ENCODE peak calls at places on chromosomes 6 and 20, in ten cellular contexts. X, Q, J, L, W, E, C, S, R and B are unnamed samples. For H3K9me3 and H3K27me3, the result is how much of the 10 kb centered on the place peaks cover.

GRCh38 chr6:16414205-16414604 is 175.8 kb downstream of the GMPR start:
- DNase-seq in X (no peak), Q (no peak), J (peak), L (no peak), W (no peak), E (no peak), C (no peak), S (no peak), R (no peak), B (no peak)

GRCh38 chr6:4374231-4374630 is 238.9 kb upstream of the ECI2 start:
- DNase-seq in X (no peak), Q (no peak), J (no peak), L (no peak), W (peak), E (no peak), C (no peak), S (no peak), R (peak), B (no peak)

GRCh38 chr20:41746635-41747034 is 128.5 kb upstream of the CHD6 start:
- DNase-seq in X (no peak), Q (no peak), J (no peak), L (no peak), W (no peak), E (no peak), C (no peak), S (no peak), R (no peak), B (no peak)

GRCh38 chr20:59933849-59934585 is 580 bp upstream of the SYCP2 start:
- DNase-seq in X (peak), Q (peak), J (peak), L (peak), W (peak), E (peak), C (peak), S (peak), R (no peak), B (peak)

GRCh38 chr6:6891074-6891754 is 216.5 kb upstream of the RREB1 start:
- DNase-seq in X (peak), Q (no peak), J (no peak), L (no peak), W (no peak), E (peak), C (no peak), S (no peak), R (no peak), B (no peak)

GRCh38 chr6:33292996-33293682 is 3.7 kb downstream of the PFDN6 start:
- DNase-seq in X (no peak), Q (no peak), J (no peak), L (no peak), W (no peak), E (no peak), C (no peak), S (no peak), R (no peak), B (no peak)

GRCh38 chr6:79894939-79895338 is 52.4 kb downstream of the ELOVL4 start:
- DNase-seq in X (no peak), Q (no peak), J (peak), L (no peak), W (no peak), E (no peak), C (no peak), S (no peak), R (no peak), B (no peak)

GRCh38 chr6:1062786-1063545 is 248.9 kb upstream of the FOXQ1 start:
- DNase-seq in X (no peak), Q (no peak), J (no peak), L (no peak), W (peak), E (no peak), C (no peak), S (no peak), R (no peak), B (no peak)

GRCh38 chr6:46606318-46606717 is 46.3 kb downstream of the CYP39A1 start:
- DNase-seq in X (no peak), Q (no peak), J (no peak), L (no peak), W (no peak), E (no peak), C (no peak), S (no peak), R (no peak), B (no peak)

GRCh38 chr6:31402324-31403282 is 792 bp upstream of the MICA start:
- DNase-seq in X (no peak), Q (no peak), J (peak), L (no peak), W (no peak), E (peak), C (peak), S (no peak), R (no peak), B (peak)

GRCh38 chr20:34268851-34269668 is 27.8 kb downstream of the ASIP start:
- DNase-seq in X (peak), Q (peak), J (peak), L (no peak), W (peak), E (peak), C (no peak), S (no peak), R (no peak), B (peak)

GRCh38 chr6:151747890-151748289 is 59.6 kb upstream of the ESR1 start:
- DNase-seq in X (no peak), Q (no peak), J (no peak), L (no peak), W (no peak), E (no peak), C (no peak), S (no peak), R (no peak), B (no peak)

GRCh38 chr6:85252552-85252951 is 197.3 kb upstream of the NT5E start:
- DNase-seq in X (no peak), Q (no peak), J (no peak), L (no peak), W (no peak), E (no peak), C (no peak), S (no peak), R (no peak), B (no peak)

GRCh38 chr6:147448212-147448611 is 60.3 kb upstream of the SAMD5 start:
- DNase-seq in X (no peak), Q (no peak), J (no peak), L (no peak), W (peak), E (peak), C (peak), S (no peak), R (no peak), B (no peak)

GRCh38 chr20:57627972-57628650 is 7.9 kb upstream of the ZBP1 start:
- DNase-seq in X (no peak), Q (no peak), J (peak), L (peak), W (no peak), E (no peak), C (no peak), S (no peak), R (peak), B (peak)

GRCh38 chr20:9758752-9759151 is 80.1 kb downstream of the PAK5 start:
- DNase-seq in X (no peak), Q (no peak), J (no peak), L (no peak), W (peak), E (no peak), C (no peak), S (no peak), R (no peak), B (no peak)

GRCh38 chr6:122170274-122170673 is 229.2 kb upstream of the HSF2 start:
- DNase-seq in X (no peak), Q (no peak), J (no peak), L (no peak), W (no peak), E (no peak), C (no peak), S (no peak), R (no peak), B (no peak)

GRCh38 chr20:62647521-62648317 is 5.4 kb downstream of the SLCO4A1 start:
- DNase-seq in X (peak), Q (peak), J (no peak), L (no peak), W (peak), E (peak), C (no peak), S (peak), R (no peak), B (no peak)

GRCh38 chr6:79277109-79277508 is 42.6 kb upstream of the HMGN3 start:
- DNase-seq in X (no peak), Q (no peak), J (peak), L (no peak), W (no peak), E (no peak), C (no peak), S (no peak), R (no peak), B (no peak)

GRCh38 chr6:158646023-158646888 is 1.7 kb upstream of the DYNLT1 start:
- DNase-seq in X (peak), Q (no peak), J (no peak), L (no peak), W (no peak), E (peak), C (no peak), S (peak), R (peak), B (no peak)

GRCh38 chr6:474454-475185 is 83.1 kb downstream of the IRF4 start:
- DNase-seq in X (no peak), Q (no peak), J (peak), L (no peak), W (peak), E (peak), C (no peak), S (no peak), R (no peak), B (peak)

DNA sequence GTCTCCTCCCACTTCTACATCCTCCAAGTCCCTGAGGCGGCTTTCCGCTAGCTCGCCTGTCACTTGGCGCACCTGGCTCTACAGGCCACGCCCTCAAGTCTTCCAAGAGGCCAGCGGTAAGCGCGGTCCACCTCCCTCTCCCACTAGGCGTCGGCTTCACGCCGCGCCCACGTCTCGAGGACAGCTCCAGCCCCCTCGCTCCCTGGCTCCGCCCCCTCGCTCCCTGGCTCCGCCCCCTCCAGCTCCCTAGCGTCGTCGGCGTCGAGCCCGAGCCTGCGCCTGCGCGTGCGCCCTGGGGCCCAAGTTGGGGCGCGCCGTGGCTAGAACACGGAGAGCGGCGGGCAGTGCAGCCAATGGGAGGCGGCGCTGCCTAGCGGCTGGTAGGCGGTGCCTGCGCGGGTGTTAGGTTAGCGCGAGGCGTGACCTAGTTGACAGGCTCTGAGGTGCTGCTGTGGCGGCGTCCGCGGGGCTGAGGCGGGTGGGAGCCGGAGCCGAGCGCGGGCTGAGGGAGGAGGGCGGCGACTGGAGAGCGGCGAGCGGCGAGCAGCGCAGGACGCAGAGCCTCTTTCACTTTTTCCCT is at the start of gene MACROD2:
- DNase-seq in X (peak), Q (peak), J (peak), L (peak), W (peak), E (peak), C (peak), S (peak), R (peak), B (no peak)
- H3K9me3 ChIP-seq in X (under half), Q (under half), J (under half), L (under half), W (under half), E (under half), C (under half), S (under half), R (under half), B (under half)

DNA sequence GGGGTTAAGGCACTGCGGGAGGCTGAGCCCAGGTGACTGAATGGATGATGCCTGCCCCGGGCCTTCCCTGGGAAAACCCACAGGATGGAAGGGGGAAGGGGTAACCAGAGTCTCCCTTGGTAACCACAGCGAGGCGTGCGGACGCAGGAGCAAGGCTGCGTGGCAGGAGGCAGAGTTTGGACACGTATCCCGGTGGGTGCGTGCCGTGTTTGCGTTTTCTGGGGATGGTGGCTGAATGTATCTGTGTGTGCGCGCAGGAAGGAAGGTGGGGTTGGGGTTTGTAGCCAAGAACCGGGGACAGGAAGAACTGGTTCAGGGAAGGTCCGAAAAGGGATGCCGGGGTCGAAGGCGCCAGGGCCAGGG is 1.8 kb downstream of the MDGA1 start:
- DNase-seq in X (peak), Q (no peak), J (peak), L (no peak), W (no peak), E (no peak), C (no peak), S (no peak), R (no peak), B (no peak)
- H3K27me3 ChIP-seq in X (under half), Q (under half), J (half or more), L (under half), W (half or more), E (half or more), C (under half), S (under half), R (under half), B (under half)

DNA sequence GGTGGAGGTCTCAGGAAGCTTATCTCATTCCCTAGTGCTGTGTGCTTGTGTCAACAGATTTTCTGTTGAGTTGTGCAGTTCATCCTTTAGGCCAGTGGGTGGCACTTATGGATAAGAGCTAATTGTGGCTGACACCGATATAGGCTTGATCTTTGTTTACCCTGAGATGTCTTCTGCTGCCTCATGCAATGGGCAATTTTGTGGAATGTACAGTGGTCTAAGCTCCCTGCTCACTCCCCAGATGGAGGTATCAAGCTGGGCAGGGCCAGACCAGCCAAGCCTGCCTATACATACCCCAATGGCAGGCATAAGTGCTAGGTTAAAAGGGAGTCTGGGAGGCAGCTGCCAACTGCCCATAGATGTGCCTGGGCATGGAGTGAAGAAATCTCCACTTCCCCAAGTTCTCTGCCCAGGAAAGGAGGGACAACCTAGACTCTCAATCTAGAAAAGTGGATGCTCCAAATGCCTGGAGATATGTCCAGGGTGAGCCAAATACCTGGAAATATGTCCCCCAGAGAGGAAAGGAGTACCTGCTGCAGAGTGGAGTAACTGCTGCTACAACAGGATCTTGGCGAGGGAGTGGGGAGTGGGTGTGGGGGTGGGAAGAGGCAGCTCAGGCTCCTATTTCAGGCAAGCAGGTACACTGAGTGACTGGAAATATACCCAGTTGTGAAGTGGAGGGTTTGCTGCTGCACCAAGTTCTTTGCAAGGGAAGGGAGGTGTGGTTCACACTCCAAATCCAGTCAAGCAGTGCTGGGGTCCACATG is 53.2 kb upstream of the ARG1 start:
- DNase-seq in X (no peak), Q (no peak), J (peak), L (no peak), W (peak), E (no peak), C (peak), S (no peak), R (no peak), B (no peak)
- TF ChIP-seq CTCF in X (no peak), Q (peak), J (peak), L (peak), W (peak), E (peak), C (peak), S (peak), R (no peak), B (peak)

GRCh38 chr20:22686097-22686496 is 101.7 kb upstream of the FOXA2 start:
- DNase-seq in X (no peak), Q (peak), J (peak), L (peak), W (peak), E (peak), C (peak), S (peak), R (peak), B (no peak)

GRCh38 chr20:22684072-22684762 is 99.8 kb upstream of the FOXA2 start:
- DNase-seq in X (no peak), Q (peak), J (peak), L (peak), W (peak), E (peak), C (peak), S (peak), R (peak), B (no peak)

GRCh38 chr20:22687676-22688360 is 103.4 kb upstream of the FOXA2 start:
- DNase-seq in X (no peak), Q (no peak), J (no peak), L (peak), W (no peak), E (no peak), C (no peak), S (no peak), R (peak), B (no peak)

GRCh38 chr20:22682381-22682780 is 98.0 kb upstream of the FOXA2 start:
- DNase-seq in X (no peak), Q (no peak), J (no peak), L (no peak), W (no peak), E (no peak), C (no peak), S (no peak), R (peak), B (no peak)

GRCh38 chr20:22684763-22685443 is 100.5 kb upstream of the FOXA2 start:
- DNase-seq in X (no peak), Q (no peak), J (no peak), L (no peak), W (no peak), E (no peak), C (no peak), S (no peak), R (peak), B (no peak)
- H3K9me3 ChIP-seq in X (under half), Q (under half), J (under half), L (under half), W (under half), E (under half), C (under half), S (under half), R (under half), B (under half)

DNA sequence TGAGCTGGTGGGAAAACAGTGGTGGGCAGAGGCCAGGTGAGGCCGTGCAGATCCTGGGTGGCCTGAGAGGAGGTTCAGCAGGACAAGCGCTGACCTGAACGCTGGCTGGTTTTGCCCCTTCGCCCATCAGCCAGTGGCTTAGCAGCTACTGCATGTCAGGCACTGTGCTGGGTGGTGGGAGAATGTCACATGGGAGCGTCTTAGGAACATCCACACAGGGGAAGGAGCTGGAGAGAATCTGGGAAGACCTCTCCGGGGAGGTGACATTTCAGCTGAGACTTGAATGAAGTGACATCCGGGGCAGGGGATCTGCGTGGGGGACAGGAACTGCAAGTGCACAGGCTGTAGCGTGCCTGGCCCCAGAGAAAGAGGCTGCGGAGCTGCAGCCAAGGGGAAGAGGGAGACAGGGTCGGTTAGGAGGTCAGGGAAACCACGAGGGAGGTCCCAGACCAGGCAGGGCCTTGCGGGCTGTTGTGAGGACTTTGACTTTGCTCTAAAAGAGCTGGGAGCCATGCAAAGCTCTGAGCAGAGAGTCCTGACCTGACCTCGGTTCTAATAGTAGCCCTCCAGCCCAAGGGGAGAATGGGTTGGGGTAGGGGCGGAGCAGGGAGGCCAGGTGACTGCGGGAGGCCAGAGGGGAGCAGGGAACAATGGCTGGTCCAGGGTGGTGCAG is 156.8 kb upstream of the PTPN1 start:
- DNase-seq in X (no peak), Q (no peak), J (no peak), L (no peak), W (no peak), E (no peak), C (no peak), S (no peak), R (no peak), B (no peak)
- H3K27me3 ChIP-seq in X (under half), Q (under half), J (under half), L (under half), W (under half), E (under half), C (under half), S (under half), R (under half), B (under half)